ENCODE peak calls at places on chromosome 17, in ten cellular contexts. M is choroid plexus epithelial cell; V is IMR-90; L is AG08395; W is fibroblast of mammary gland; D is stimulated activated CD4-positive, alpha-beta T cell treated with anti-CD3 and anti-CD28 coated beads, Interleukin-1b, Interleukin-23, amount 100 ng/mL, for 24 hours; E is cardiac fibroblast; S is GM23248; X is endothelial cell; F is brain microvascular endothelial cell. P is an unnamed sample.

GRCh38 chr17:8494506-8495111 is 58.9 kb downstream of the NDEL1 start:
- DNase-seq in M (no peak), V (no peak), L (no peak), W (no peak), D (no peak), E (no peak), S (no peak), X (no peak), F (no peak), P (no peak)

GRCh38 chr17:64506201-64506575 is at the start of gene DDX5:
- DNase-seq in M (peak; percentile 98), V (peak; percentile 94), L (peak; percentile 96), W (peak; percentile 95), D (peak; percentile 97), E (peak; percentile 98), S (peak; percentile 98), X (peak; percentile 94), F (peak; percentile 96), P (peak; percentile 56)

GRCh38 chr17:63106050-63106449 is 140.0 kb downstream of the TANC2 start:
- DNase-seq in M (no peak), V (no peak), L (no peak), W (no peak), D (no peak), E (no peak), S (no peak), X (no peak), F (no peak), P (no peak)

GRCh38 chr17:412211-413015 is 59.8 kb upstream of the RPH3AL start:
- DNase-seq in M (peak; percentile 77), V (peak; percentile 64), L (peak; percentile 49), W (peak; percentile 68), D (no peak), E (peak; percentile 78), S (peak; percentile 82), X (peak; percentile 46), F (peak; percentile 35), P (no peak)

GRCh38 chr17:13074026-13074425 is 56.2 kb upstream of the ELAC2 start:
- DNase-seq in M (peak; percentile 19), V (peak; percentile 43), L (peak; percentile 49), W (peak; percentile 92), D (no peak), E (peak; percentile 14), S (peak; percentile 93), X (no peak), F (peak; percentile 49), P (no peak)

GRCh38 chr17:31573861-31574260 is 182.4 kb downstream of the RAB11FIP4 start:
- DNase-seq in M (no peak), V (no peak), L (no peak), W (no peak), D (no peak), E (no peak), S (no peak), X (no peak), F (no peak), P (no peak)

GRCh38 chr17:49016775-49017463 is 19.7 kb downstream of the IGF2BP1 start:
- DNase-seq in M (no peak), V (peak; percentile 80), L (peak; percentile 88), W (peak; percentile 55), D (no peak), E (peak; percentile 94), S (peak; percentile 90), X (no peak), F (no peak), P (no peak)

GRCh38 chr17:69523252-69523861 is 108.9 kb downstream of the MAP2K6 start:
- DNase-seq in M (peak; percentile 84), V (peak; percentile 64), L (peak; percentile 70), W (peak; percentile 69), D (no peak), E (peak; percentile 67), S (peak; percentile 74), X (peak; percentile 32), F (peak; percentile 27), P (no peak)

GRCh38 chr17:40541873-40542561 is 23.3 kb downstream of the CCR7 start:
- DNase-seq in M (no peak), V (no peak), L (no peak), W (no peak), D (no peak), E (no peak), S (peak; percentile 69), X (no peak), F (no peak), P (no peak)

GRCh38 chr17:72534265-72534664 is 413.4 kb downstream of the SOX9 start:
- DNase-seq in M (no peak), V (no peak), L (no peak), W (no peak), D (no peak), E (no peak), S (no peak), X (no peak), F (no peak), P (no peak)

GRCh38 chr17:53472586-53472985 is 350.1 kb upstream of the KIF2B start:
- DNase-seq in M (no peak), V (no peak), L (no peak), W (no peak), D (no peak), E (no peak), S (no peak), X (no peak), F (no peak), P (no peak)

GRCh38 chr17:40671282-40671681 is 6.3 kb upstream of the KRT222 start:
- DNase-seq in M (no peak), V (no peak), L (no peak), W (no peak), D (no peak), E (no peak), S (no peak), X (no peak), F (no peak), P (no peak)

GRCh38 chr17:2232244-2232638 is 71.3 kb downstream of the SMG6 start:
- DNase-seq in M (peak; percentile 96), V (peak; percentile 96), L (peak; percentile 46), W (peak; percentile 95), D (no peak), E (peak; percentile 87), S (peak; percentile 90), X (no peak), F (peak; percentile 97), P (no peak)

GRCh38 chr17:30961213-30962188 is 9.3 kb upstream of the RNF135 start:
- DNase-seq in M (no peak), V (peak; percentile 34), L (no peak), W (peak; percentile 20), D (no peak), E (no peak), S (peak; percentile 68), X (no peak), F (peak; percentile 11), P (no peak)

GRCh38 chr17:65547253-65547670 is 14.2 kb downstream of the AXIN2 start:
- DNase-seq in M (no peak), V (peak; percentile 71), L (peak; percentile 32), W (peak; percentile 55), D (no peak), E (peak; percentile 32), S (no peak), X (no peak), F (no peak), P (no peak)

GRCh38 chr17:1485311-1485747 is 7.2 kb downstream of the MYO1C start:
- DNase-seq in M (no peak), V (no peak), L (no peak), W (no peak), D (no peak), E (peak; percentile 39), S (peak; percentile 62), X (peak; percentile 67), F (no peak), P (peak; percentile 60)

GRCh38 chr17:10357768-10358167 is 15.0 kb downstream of the MYH13 start:
- DNase-seq in M (no peak), V (no peak), L (no peak), W (no peak), D (no peak), E (no peak), S (peak; percentile 7), X (peak; percentile 32), F (no peak), P (peak; percentile 25)

GRCh38 chr17:4901648-4902344 is 1.1 kb downstream of the CHRNE start:
- DNase-seq in M (no peak), V (no peak), L (no peak), W (no peak), D (no peak), E (no peak), S (no peak), X (no peak), F (peak; percentile 22), P (no peak)

GRCh38 chr17:33785281-33785680 is 469.8 kb upstream of the CCL2 start:
- DNase-seq in M (no peak), V (no peak), L (no peak), W (no peak), D (no peak), E (no peak), S (no peak), X (no peak), F (no peak), P (no peak)

GRCh38 chr17:13476722-13477121 is 125.0 kb downstream of the HS3ST3A1 start:
- DNase-seq in M (peak; percentile 75), V (peak; percentile 51), L (peak; percentile 24), W (peak; percentile 54), D (no peak), E (peak; percentile 43), S (peak; percentile 63), X (no peak), F (peak; percentile 40), P (no peak)

GRCh38 chr17:3929764-3930163 is 13.5 kb upstream of the P2RX1 start:
- DNase-seq in M (no peak), V (no peak), L (no peak), W (no peak), D (no peak), E (no peak), S (no peak), X (no peak), F (no peak), P (no peak)

GRCh38 chr17:841313-841712 is 59.2 kb downstream of the MRM3 start:
- DNase-seq in M (no peak), V (no peak), L (no peak), W (no peak), D (no peak), E (no peak), S (no peak), X (no peak), F (no peak), P (no peak)

GRCh38 chr17:65750678-65751077 is 189.2 kb upstream of the AXIN2 start:
- DNase-seq in M (peak; percentile 96), V (peak; percentile 89), L (peak; percentile 91), W (peak; percentile 96), D (no peak), E (peak; percentile 92), S (peak; percentile 91), X (no peak), F (peak; percentile 75), P (peak; percentile 14)

GRCh38 chr17:68580236-68580903 is 20.8 kb downstream of the FAM20A start:
- DNase-seq in M (peak; percentile 61), V (peak; percentile 17), L (peak; percentile 84), W (peak; percentile 97), D (no peak), E (peak; percentile 96), S (peak; percentile 91), X (no peak), F (no peak), P (no peak)

GRCh38 chr17:21282231-21282630 is 2.3 kb upstream of the MAP2K3 start:
- DNase-seq in M (peak; percentile 95), V (peak; percentile 98), L (peak; percentile 94), W (peak; percentile 98), D (no peak), E (peak; percentile 95), S (peak; percentile 100), X (no peak), F (peak; percentile 95), P (peak; percentile 76)

GRCh38 chr17:63446981-63447687 is 1.0 kb upstream of the CYB561 start:
- DNase-seq in M (no peak), V (no peak), L (no peak), W (no peak), D (no peak), E (peak; percentile 86), S (no peak), X (peak; percentile 77), F (no peak), P (no peak)